ENCODE peak calls at places on chromosomes 16 and 17, in five cellular contexts. D, T, B, A and U are unnamed samples.

GRCh38 chr17:82644148-82644547 is 4.1 kb downstream of the WDR45B start:
- DNase-seq in T (no peak), A (no peak), B (no peak), D (no peak), U (no peak)

GRCh38 chr17:7651959-7652658 is 1.4 kb downstream of the ATP1B2 start:
- DNase-seq in B (no peak), A (peak; percentile 49), T (no peak), D (no peak), U (no peak)

GRCh38 chr17:71360301-71360700 is 760.5 kb upstream of the SOX9 start:
- DNase-seq in D (no peak), B (no peak), T (no peak), A (no peak), U (no peak)

GRCh38 chr16:1984347-1985225 is 593 bp downstream of the GFER start:
- DNase-seq in T (no peak), A (no peak), B (no peak), D (peak; percentile 35), U (no peak)

GRCh38 chr17:17669081-17669850 is 12.0 kb upstream of the RAI1 start:
- DNase-seq in A (no peak), D (no peak), T (no peak), B (no peak), U (no peak)

GRCh38 chr17:45429338-45430005 is 3.2 kb downstream of the ARHGAP27 start:
- DNase-seq in D (no peak), T (peak; percentile 55), B (no peak), A (no peak), U (no peak)

GRCh38 chr17:72122002-72122310 is 1.1 kb downstream of the SOX9 start:
- DNase-seq in B (no peak), T (no peak), A (no peak), D (no peak), U (no peak)

GRCh38 chr17:56389356-56389755 is 204.1 kb upstream of the NOG start:
- DNase-seq in A (no peak), D (no peak), B (no peak), T (no peak), U (no peak)

GRCh38 chr16:85363427-85363826 is 249.7 kb upstream of the GSE1 start:
- DNase-seq in T (no peak), D (no peak), B (no peak), A (no peak), U (no peak)

GRCh38 chr17:45021607-45022287 is 29.7 kb downstream of the DCAKD start:
- DNase-seq in A (peak; percentile 79), D (peak; percentile 47), B (peak; percentile 29), T (peak; percentile 80), U (peak; percentile 38)

GRCh38 chr17:67253379-67253778 is 8.4 kb upstream of the HELZ start:
- DNase-seq in B (no peak), A (no peak), D (no peak), T (no peak), U (no peak)

GRCh38 chr16:87581867-87582220 is 20.5 kb upstream of the JPH3 start:
- DNase-seq in B (no peak), A (peak; percentile 89), T (no peak), D (peak; percentile 98), U (peak; percentile 75)

GRCh38 chr17:688100-688989 is 26.3 kb downstream of the VPS53 start:
- DNase-seq in B (no peak), D (peak; percentile 17), T (no peak), A (no peak), U (no peak)

GRCh38 chr16:84785843-84786538 is 33.8 kb upstream of the CRISPLD2 start:
- DNase-seq in A (peak; percentile 68), B (no peak), D (no peak), T (no peak), U (no peak)

GRCh38 chr17:17823433-17824118 is 13.2 kb downstream of the SREBF1 start:
- DNase-seq in T (peak; percentile 88), A (peak; percentile 87), B (peak; percentile 57), D (peak; percentile 85), U (peak; percentile 50)

GRCh38 chr17:76670020-76670707 is 26.6 kb upstream of the ST6GALNAC1 start:
- DNase-seq in D (peak; percentile 48), A (no peak), B (no peak), T (no peak), U (no peak)

GRCh38 chr17:72622661-72623433 is 469.6 kb downstream of the SLC39A11 start:
- DNase-seq in T (no peak), B (no peak), D (no peak), A (no peak), U (no peak)

GRCh38 chr16:85197611-85198566 is 85.6 kb upstream of the CIBAR2 start:
- DNase-seq in T (no peak), B (no peak), D (no peak), A (no peak), U (no peak)

GRCh38 chr16:84950906-84951305 is 60.4 kb downstream of the ZDHHC7 start:
- DNase-seq in A (no peak), D (no peak), B (no peak), T (peak; percentile 21), U (no peak)

GRCh38 chr17:66508896-66509843 is 206.8 kb downstream of the PRKCA start:
- DNase-seq in T (no peak), D (peak; percentile 96), A (no peak), B (peak; percentile 61), U (no peak)

GRCh38 chr16:74841904-74842303 is 67.3 kb upstream of the FA2H start:
- DNase-seq in T (no peak), A (no peak), B (no peak), D (no peak), U (no peak)

GRCh38 chr17:58576679-58577367 is 62.4 kb upstream of the MTMR4 start:
- DNase-seq in T (no peak), D (peak; percentile 7), B (no peak), A (no peak), U (no peak)

GRCh38 chr17:43576563-43577229 is 30.6 kb upstream of the ETV4 start:
- DNase-seq in T (peak; percentile 78), A (peak; percentile 75), D (peak; percentile 69), B (no peak), U (peak; percentile 36)

GRCh38 chr16:6482861-6483530 is 849.6 kb upstream of the RBFOX1 start:
- DNase-seq in T (no peak), B (no peak), A (no peak), D (no peak), U (no peak)

GRCh38 chr17:7881655-7882054 is 6.9 kb upstream of the CHD3 start:
- DNase-seq in A (no peak), T (no peak), D (no peak), B (no peak), U (no peak)

GRCh38 chr16:4847774-4848587 is 700 bp downstream of the UBN1 start:
- DNase-seq in B (peak; percentile 6), A (peak; percentile 65), T (peak; percentile 59), D (peak; percentile 74), U (peak; percentile 33)

GRCh38 chr16:54347961-54348360 is 61.4 kb upstream of the IRX3 start:
- DNase-seq in B (no peak), D (peak; percentile 68), T (no peak), A (no peak), U (no peak)

GRCh38 chr17:40514013-40514875 is 12.8 kb upstream of the TNS4 start:
- DNase-seq in D (no peak), B (no peak), T (no peak), A (no peak), U (no peak)

GRCh38 chr17:80413771-80414507 is 1.0 kb upstream of the ENDOV start:
- DNase-seq in D (no peak), T (no peak), A (no peak), B (no peak), U (no peak)

GRCh38 chr16:66352304-66352703 is 14.2 kb upstream of the CDH5 start:
- DNase-seq in B (no peak), T (no peak), A (no peak), D (no peak), U (no peak)

GRCh38 chr17:29177871-29178749 is 2.1 kb downstream of the MYO18A start:
- DNase-seq in B (no peak), D (peak; percentile 48), A (no peak), T (no peak), U (no peak)

GRCh38 chr16:5008311-5008731 is 25.4 kb downstream of the NAGPA start:
- DNase-seq in T (no peak), B (no peak), A (no peak), D (no peak), U (no peak)